ENCODE peak calls at places on chromosomes 2 and 18, in eight cellular contexts. Z, C, E, T, A, O, P and B are unnamed samples.

GRCh38 chr2:29502452-29502851 is 387.2 kb downstream of the CLIP4 start:
- DNase-seq in Z (no peak), C (no peak), E (no peak), T (no peak), A (no peak), O (no peak), P (no peak), B (no peak)

GRCh38 chr2:127025357-127026062 is 81.4 kb downstream of the BIN1 start:
- DNase-seq in Z (peak), C (peak), E (peak), T (peak), A (peak), O (peak), P (peak), B (peak)

GRCh38 chr2:128440087-128440665 is 121.5 kb upstream of the HS6ST1 start:
- DNase-seq in Z (no peak), C (no peak), E (no peak), T (peak), A (no peak), O (no peak), P (no peak), B (no peak)

GRCh38 chr2:70070557-70071268 is 16.6 kb upstream of the PCBP1 start:
- DNase-seq in Z (peak), C (peak), E (peak), T (peak), A (peak), O (peak), P (peak), B (peak)

GRCh38 chr2:38797953-38798352 is 19.9 kb downstream of the GEMIN6 start:
- DNase-seq in Z (no peak), C (no peak), E (no peak), T (no peak), A (no peak), O (no peak), P (no peak), B (no peak)

GRCh38 chr2:70716131-70716766 is 51.8 kb downstream of the ADD2 start:
- DNase-seq in Z (no peak), C (no peak), E (peak), T (peak), A (no peak), O (no peak), P (no peak), B (no peak)

GRCh38 chr18:21391074-21391673 is 149.1 kb downstream of the GREB1L start:
- DNase-seq in Z (no peak), C (no peak), E (no peak), T (no peak), A (peak), O (no peak), P (no peak), B (peak)

GRCh38 chr2:112794131-112794733 is 9.9 kb upstream of the IL1A start:
- DNase-seq in Z (peak), C (no peak), E (no peak), T (no peak), A (peak), O (peak), P (peak), B (peak)

GRCh38 chr18:12946549-12947354 is 1.1 kb upstream of the SEH1L start:
- DNase-seq in Z (peak), C (no peak), E (peak), T (peak), A (peak), O (no peak), P (peak), B (peak)

GRCh38 chr2:171966268-171966667 is 33.5 kb upstream of the METAP1D start:
- DNase-seq in Z (no peak), C (no peak), E (no peak), T (no peak), A (no peak), O (no peak), P (no peak), B (no peak)

GRCh38 chr2:163604941-163605555 is 130.8 kb downstream of the FIGN start:
- DNase-seq in Z (no peak), C (no peak), E (no peak), T (no peak), A (no peak), O (no peak), P (peak), B (peak)

GRCh38 chr18:13813271-13813849 is 10.6 kb upstream of the MC5R start:
- DNase-seq in Z (no peak), C (peak), E (peak), T (peak), A (peak), O (peak), P (peak), B (peak)

GRCh38 chr18:63161728-63162195 is 157.8 kb downstream of the BCL2 start:
- DNase-seq in Z (peak), C (no peak), E (no peak), T (no peak), A (peak), O (peak), P (peak), B (peak)

GRCh38 chr2:225670111-225670974 is 270.8 kb downstream of the NYAP2 start:
- DNase-seq in Z (peak), C (no peak), E (no peak), T (no peak), A (peak), O (no peak), P (no peak), B (peak)

GRCh38 chr18:44715841-44716240 is 35.2 kb downstream of the SETBP1 start:
- DNase-seq in Z (no peak), C (no peak), E (no peak), T (no peak), A (no peak), O (no peak), P (no peak), B (no peak)

GRCh38 chr18:31736630-31737029 is 24.1 kb downstream of the SLC25A52 start:
- DNase-seq in Z (no peak), C (no peak), E (no peak), T (no peak), A (no peak), O (no peak), P (no peak), B (no peak)

GRCh38 chr2:211823886-211824479 is 714.6 kb downstream of the ERBB4 start:
- DNase-seq in Z (no peak), C (no peak), E (no peak), T (no peak), A (no peak), O (no peak), P (no peak), B (no peak)

GRCh38 chr2:230184727-230185578 is 34.8 kb downstream of the SP110 start:
- DNase-seq in Z (no peak), C (no peak), E (no peak), T (no peak), A (no peak), O (no peak), P (no peak), B (no peak)

GRCh38 chr2:23585218-23585945 is 200.4 kb downstream of the KLHL29 start:
- DNase-seq in Z (no peak), C (no peak), E (peak), T (no peak), A (no peak), O (no peak), P (no peak), B (no peak)

GRCh38 chr2:130336150-130336876 is 6.4 kb upstream of the IMP4 start:
- DNase-seq in Z (no peak), C (no peak), E (peak), T (no peak), A (no peak), O (no peak), P (no peak), B (no peak)

GRCh38 chr2:200587007-200587616 is 1.3 kb downstream of the AOX1 start:
- DNase-seq in Z (no peak), C (no peak), E (no peak), T (no peak), A (no peak), O (no peak), P (no peak), B (no peak)

GRCh38 chr2:151922845-151923666 is 94.8 kb upstream of the ARL5A start:
- DNase-seq in Z (no peak), C (no peak), E (no peak), T (no peak), A (no peak), O (no peak), P (no peak), B (no peak)

GRCh38 chr2:179860255-179861026 is 971 bp downstream of the ZNF385B start:
- DNase-seq in Z (no peak), C (peak), E (peak), T (peak), A (no peak), O (no peak), P (peak), B (no peak)

GRCh38 chr2:150464270-150464669 is 23.2 kb downstream of the RND3 start:
- DNase-seq in Z (no peak), C (no peak), E (no peak), T (no peak), A (no peak), O (no peak), P (no peak), B (no peak)

GRCh38 chr2:15673919-15674636 is 82.4 kb downstream of the DDX1 start:
- DNase-seq in Z (no peak), C (no peak), E (peak), T (no peak), A (no peak), O (no peak), P (no peak), B (peak)

GRCh38 chr18:42977982-42978595 is 137.4 kb downstream of the RIT2 start:
- DNase-seq in Z (no peak), C (no peak), E (peak), T (no peak), A (no peak), O (no peak), P (no peak), B (no peak)

GRCh38 chr2:48651127-48651526 is 33.5 kb downstream of the GTF2A1L start:
- DNase-seq in Z (peak), C (no peak), E (no peak), T (no peak), A (peak), O (no peak), P (peak), B (no peak)

GRCh38 chr2:152330235-152330866 is 4.6 kb upstream of the FMNL2 start:
- DNase-seq in Z (no peak), C (no peak), E (no peak), T (no peak), A (no peak), O (no peak), P (no peak), B (no peak)

GRCh38 chr2:231672617-231673347 is 35.5 kb upstream of the PTMA start:
- DNase-seq in Z (no peak), C (no peak), E (peak), T (peak), A (no peak), O (no peak), P (peak), B (peak)

GRCh38 chr18:58024139-58024538 is 19.9 kb upstream of the NEDD4L start:
- DNase-seq in Z (no peak), C (no peak), E (peak), T (no peak), A (no peak), O (no peak), P (no peak), B (no peak)

GRCh38 chr2:96359310-96359709 is 23.7 kb downstream of the NCAPH start:
- DNase-seq in Z (no peak), C (no peak), E (peak), T (no peak), A (no peak), O (peak), P (no peak), B (peak)

GRCh38 chr2:32862269-32863055 is 84.3 kb upstream of the LTBP1 start:
- DNase-seq in Z (no peak), C (no peak), E (no peak), T (no peak), A (no peak), O (no peak), P (no peak), B (no peak)